ENCODE peak calls at places on chromosome 13, in eight cellular contexts. G is pancreas, K is psoas muscle, S is nephron progenitor cell, B is glutamatergic neuron, C is fibroblast of pulmonary artery, Z is Calu3, R is LNCaP clone FGC. V is an unnamed sample.

GRCh38 chr13:35367586-35367985 is 108.9 kb downstream of the MAB21L1 start:
- DNase-seq in G (no peak), B (no peak), K (no peak), Z (no peak), S (no peak), C (no peak), R (no peak), V (no peak)

GRCh38 chr13:73070451-73070850 is 11.6 kb downstream of the KLF5 start:
- DNase-seq in C (no peak), Z (no peak), B (no peak), G (no peak), K (no peak), S (no peak), R (no peak), V (no peak)

GRCh38 chr13:51494151-51494550 is 41.3 kb upstream of the INTS6 start:
- DNase-seq in K (no peak), Z (no peak), G (no peak), B (no peak), C (peak), R (no peak), S (no peak), V (no peak)

GRCh38 chr13:114106526-114106925 is 25.9 kb downstream of the RASA3 start:
- DNase-seq in B (no peak), S (no peak), G (no peak), K (no peak), Z (no peak), R (no peak), C (no peak), V (no peak)

GRCh38 chr13:39597828-39598227 is 5.2 kb downstream of the LHFPL6 start:
- DNase-seq in G (no peak), S (no peak), C (peak), B (no peak), R (no peak), K (no peak), Z (no peak), V (no peak)

GRCh38 chr13:76707360-76707759 is 178.8 kb downstream of the KCTD12 start:
- DNase-seq in G (no peak), B (no peak), S (no peak), Z (no peak), C (peak), K (no peak), R (no peak), V (no peak)

GRCh38 chr13:113834496-113835200 is 29.2 kb downstream of the GAS6 start:
- DNase-seq in C (no peak), Z (no peak), S (no peak), R (no peak), B (peak), G (no peak), K (peak), V (no peak)

GRCh38 chr13:40351537-40352384 is 314.7 kb downstream of the FOXO1 start:
- DNase-seq in Z (no peak), K (no peak), S (no peak), B (no peak), R (no peak), G (no peak), C (no peak), V (no peak)

GRCh38 chr13:107912745-107913144 is 302.6 kb downstream of the LIG4 start:
- DNase-seq in G (no peak), B (no peak), C (no peak), Z (no peak), K (no peak), R (no peak), S (no peak), V (no peak)

GRCh38 chr13:94825507-94825906 is 113.2 kb upstream of the SOX21 start:
- DNase-seq in G (peak), K (peak), S (no peak), B (peak), R (no peak), Z (no peak), C (peak), V (no peak)

GRCh38 chr13:31328549-31329229 is 128.9 kb downstream of the B3GLCT start:
- DNase-seq in B (no peak), S (no peak), Z (no peak), K (no peak), R (peak), G (no peak), C (peak), V (no peak)

GRCh38 chr13:49300716-49301589 is 53.2 kb downstream of the CDADC1 start:
- DNase-seq in C (peak), Z (peak), R (peak), K (peak), G (no peak), S (peak), B (no peak), V (peak)

GRCh38 chr13:97432232-97432916 is 1.6 kb upstream of the RAP2A start:
- DNase-seq in R (no peak), S (no peak), C (no peak), G (no peak), K (no peak), B (no peak), Z (no peak), V (no peak)

GRCh38 chr13:97434417-97435296 is 688 bp downstream of the RAP2A start:
- DNase-seq in K (peak), C (peak), G (peak), B (peak), Z (peak), S (peak), R (no peak), V (peak)

GRCh38 chr13:50910483-50910805 is 853 bp downstream of the RNASEH2B start:
- DNase-seq in R (no peak), Z (peak), C (peak), K (no peak), B (peak), S (peak), G (peak), V (peak)

GRCh38 chr13:99014391-99014988 is 36.6 kb upstream of the DOCK9 start:
- DNase-seq in B (no peak), Z (no peak), C (no peak), K (no peak), G (no peak), R (no peak), S (no peak), V (no peak)

GRCh38 chr13:49356224-49356623 is 87.6 kb downstream of the CAB39L start:
- DNase-seq in G (no peak), R (no peak), Z (no peak), K (no peak), S (no peak), B (no peak), C (peak), V (no peak)

GRCh38 chr13:30346159-30346788 is 38.9 kb upstream of the KATNAL1 start:
- DNase-seq in Z (peak), B (no peak), S (no peak), C (no peak), K (no peak), R (no peak), G (no peak), V (no peak)

GRCh38 chr13:29282096-29282495 is 313.4 kb downstream of the SLC7A1 start:
- DNase-seq in K (no peak), R (no peak), S (no peak), Z (no peak), B (no peak), G (no peak), C (no peak), V (no peak)

GRCh38 chr13:29279859-29280258 is 315.6 kb downstream of the SLC7A1 start:
- DNase-seq in C (no peak), K (no peak), R (no peak), B (no peak), G (no peak), Z (no peak), S (no peak), V (no peak)

DNA sequence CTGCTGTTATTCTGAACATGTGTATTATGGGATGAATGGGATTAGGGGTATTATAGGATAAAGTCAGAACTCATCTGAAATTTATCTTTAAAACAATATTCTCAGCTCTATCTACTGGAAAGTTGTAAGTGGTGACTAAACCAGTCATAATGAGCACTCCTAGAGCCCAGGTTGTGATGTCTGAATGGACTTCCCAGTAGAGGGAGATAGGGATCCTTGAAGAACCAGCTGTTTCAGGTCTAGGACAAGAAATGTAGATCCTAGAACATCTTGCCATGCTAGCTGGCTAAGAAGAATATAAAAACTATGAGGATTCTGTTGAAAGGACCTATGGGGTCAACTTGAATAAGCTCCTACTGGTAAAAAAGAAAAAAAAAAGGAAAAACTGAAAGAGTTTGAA is 310.8 kb downstream of the SLC7A1 start:
- DNase-seq in B (no peak), K (no peak), S (no peak), R (no peak), G (no peak), Z (no peak), C (no peak), V (no peak)
- TF ChIP-seq CTCF in B (no peak), K (no peak), S (no peak), R (peak), G (no peak), Z (no peak), C (no peak), V (no peak)

GRCh38 chr13:33017410-33017929 is 1.2 kb downstream of the KL start:
- DNase-seq in K (peak), S (peak), B (no peak), C (peak), G (no peak), R (no peak), Z (peak), V (peak)
- TF ChIP-seq CTCF in K (peak), S (peak), B (peak), C (peak), G (peak), R (no peak), Z (no peak), V (peak)

DNA sequence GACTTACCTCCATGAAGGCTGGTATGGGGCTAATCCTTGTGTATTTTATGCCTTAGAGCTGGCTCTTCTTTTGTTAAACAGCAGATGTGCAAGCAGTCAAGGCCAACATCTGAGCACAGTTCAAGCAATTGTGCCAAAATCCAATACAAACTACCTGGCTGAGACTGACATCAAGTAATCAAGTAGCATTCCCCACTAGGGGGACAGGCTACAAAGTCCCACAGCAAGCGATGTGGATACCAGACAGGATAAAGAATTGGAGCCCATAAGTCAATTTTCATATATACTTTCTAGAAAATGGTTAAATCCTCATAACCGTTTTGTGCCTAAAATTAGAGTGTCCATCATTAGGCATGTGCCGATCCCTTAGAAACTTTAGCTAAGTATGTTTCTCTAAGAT is 675.8 kb downstream of the DIAPH3 start:
- DNase-seq in Z (no peak), R (no peak), S (no peak), K (no peak), G (no peak), B (no peak), C (no peak), V (no peak)
- TF ChIP-seq CTCF in Z (no peak), R (no peak), S (no peak), K (no peak), G (no peak), B (no peak), C (no peak), V (no peak)

GRCh38 chr13:41643502-41643901 is 186.2 kb downstream of the RGCC start:
- DNase-seq in G (no peak), R (no peak), S (no peak), B (no peak), C (no peak), Z (no peak), K (no peak), V (no peak)

GRCh38 chr13:41637578-41637977 is 180.2 kb downstream of the RGCC start:
- DNase-seq in B (no peak), R (no peak), C (no peak), G (no peak), K (no peak), S (no peak), Z (no peak), V (no peak)

GRCh38 chr13:41644742-41645141 is 187.4 kb downstream of the RGCC start:
- DNase-seq in Z (no peak), C (no peak), B (no peak), R (no peak), K (no peak), G (no peak), S (no peak), V (no peak)

GRCh38 chr13:41639237-41639904 is 182.0 kb downstream of the RGCC start:
- DNase-seq in G (no peak), B (no peak), Z (no peak), K (no peak), R (no peak), C (no peak), S (no peak), V (no peak)

GRCh38 chr13:41639955-41640780 is 182.8 kb downstream of the RGCC start:
- DNase-seq in C (peak), R (no peak), Z (no peak), G (no peak), B (no peak), K (no peak), S (no peak), V (no peak)
- TF ChIP-seq CTCF in C (no peak), R (no peak), Z (no peak), G (no peak), B (no peak), K (no peak), S (no peak), V (no peak)

GRCh38 chr13:102903659-102904407 is 58.0 kb downstream of the ERCC5 start:
- DNase-seq in Z (no peak), B (no peak), C (peak), S (no peak), R (no peak), G (no peak), K (no peak), V (peak)
- TF ChIP-seq CTCF in Z (no peak), B (peak), C (peak), S (peak), R (peak), G (no peak), K (peak), V (peak)

GRCh38 chr13:85508683-85509329 is 290.4 kb downstream of the SLITRK6 start:
- DNase-seq in S (no peak), K (no peak), R (no peak), C (peak), Z (no peak), B (no peak), G (no peak), V (no peak)
- TF ChIP-seq CTCF in S (no peak), K (no peak), R (peak), C (no peak), Z (no peak), B (no peak), G (no peak), V (no peak)